ENCODE peak calls at places on chromosomes 11 and 22, in five cellular contexts. Z is A549, O is esophagus squamous epithelium, L is fibroblast of mammary gland, D is kidney epithelial cell. P is an unnamed sample.

GRCh38 chr11:70128435-70128906 is 50.4 kb downstream of the ANO1 start:
- DNase-seq in Z (peak), O (no peak), L (no peak), D (no peak), P (no peak)

GRCh38 chr11:100680070-100680469 is 7.0 kb upstream of the ARHGAP42 start:
- DNase-seq in Z (no peak), O (no peak), L (no peak), D (no peak), P (no peak)

GRCh38 chr22:46367707-46368191 is 32.2 kb downstream of the TRMU start:
- DNase-seq in Z (peak), O (no peak), L (peak), D (no peak), P (peak)

GRCh38 chr11:134228625-134229024 is 4.2 kb downstream of the VPS26B start:
- DNase-seq in Z (no peak), O (no peak), L (no peak), D (peak), P (peak)

GRCh38 chr11:34963351-34963750 is 46.9 kb downstream of the PDHX start:
- DNase-seq in Z (no peak), O (no peak), L (no peak), D (no peak), P (no peak)

GRCh38 chr11:123719452-123719851 is 22.0 kb downstream of the ZNF202 start:
- DNase-seq in Z (no peak), O (no peak), L (peak), D (no peak), P (peak)

GRCh38 chr11:111734383-111735261 is 31.6 kb downstream of the PPP2R1B start:
- DNase-seq in Z (no peak), O (no peak), L (peak), D (no peak), P (no peak)

GRCh38 chr11:44524751-44525171 is 40.7 kb upstream of the CD82 start:
- DNase-seq in Z (no peak), O (no peak), L (no peak), D (no peak), P (no peak)

GRCh38 chr11:72245232-72245816 is 1.3 kb upstream of the PHOX2A start:
- DNase-seq in Z (no peak), O (no peak), L (no peak), D (no peak), P (no peak)

DNA sequence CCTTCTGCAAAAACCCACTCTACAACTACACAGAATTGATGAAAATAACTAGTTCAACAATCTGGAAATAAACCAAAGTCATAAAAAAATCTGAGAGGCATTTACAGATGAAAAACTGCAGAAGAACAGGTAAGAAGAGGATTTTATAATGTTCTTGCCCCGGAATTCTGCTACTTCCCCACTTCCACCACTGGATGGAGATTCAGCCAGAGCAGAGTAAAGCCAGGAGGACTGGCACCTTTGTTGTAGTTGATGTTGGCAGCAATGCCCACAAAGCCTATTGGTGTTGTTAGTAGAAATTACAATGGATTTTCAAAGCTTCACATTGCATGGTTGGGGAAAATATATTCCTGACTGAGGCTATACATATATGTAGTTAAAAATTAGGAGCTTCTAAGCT is 640.2 kb downstream of the LRRC4C start:
- DNase-seq in Z (no peak), O (no peak), L (no peak), D (no peak), P (no peak)
- TF ChIP-seq CTCF in Z (no peak), O (no peak), L (no peak), D (peak), P (no peak)

GRCh38 chr11:90220391-90220790 is 2.5 kb downstream of the CHORDC1 start:
- DNase-seq in Z (peak), O (no peak), L (peak), D (no peak), P (peak)
- TF ChIP-seq CTCF in Z (no peak), O (no peak), L (no peak), D (no peak), P (no peak)

DNA sequence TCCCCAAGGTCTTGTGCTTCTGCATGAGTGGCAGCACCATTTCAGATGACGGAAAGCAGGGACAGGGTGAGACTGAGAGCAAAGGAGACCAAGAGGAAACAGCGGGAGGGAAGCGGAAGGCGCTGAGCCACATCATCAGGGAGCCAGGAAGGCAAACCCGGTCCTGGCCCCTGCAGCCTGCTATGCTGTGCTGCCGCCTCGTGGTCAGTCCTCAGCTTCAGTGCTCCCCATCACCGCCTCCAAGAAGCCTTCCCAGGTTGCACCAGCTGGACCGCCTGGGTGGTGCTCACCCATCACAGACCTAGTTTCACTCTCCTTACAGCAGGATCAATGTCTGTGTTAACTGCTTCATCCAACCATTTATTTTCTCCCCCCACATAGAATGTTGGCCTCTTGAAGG is 73.0 kb upstream of the PHF21B start:
- DNase-seq in Z (no peak), O (no peak), L (peak), D (no peak), P (no peak)
- TF ChIP-seq CTCF in Z (peak), O (no peak), L (peak), D (peak), P (peak)

DNA sequence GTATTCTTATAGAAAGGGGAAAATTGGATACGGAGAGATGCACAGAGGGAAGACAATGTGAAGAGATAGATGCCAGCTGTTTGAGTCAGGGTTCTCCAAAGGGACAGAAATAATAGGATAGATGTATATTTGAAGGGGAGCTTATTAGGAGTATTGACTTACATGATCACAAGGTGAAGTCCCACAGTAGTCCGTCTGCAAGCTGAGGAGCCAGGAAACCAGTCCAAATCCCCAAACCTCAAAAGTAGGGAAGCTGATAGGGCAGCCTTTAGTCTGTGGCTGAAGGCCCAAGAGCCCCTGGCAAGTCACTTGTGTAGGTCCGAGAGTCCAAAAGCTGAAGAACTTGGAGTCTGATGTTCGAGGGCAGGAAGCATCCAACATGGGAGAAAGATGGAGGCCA is 569.6 kb upstream of the LARGE1 start:
- DNase-seq in Z (no peak), O (no peak), L (no peak), D (no peak), P (no peak)
- TF ChIP-seq CTCF in Z (no peak), O (no peak), L (no peak), D (no peak), P (no peak)

DNA sequence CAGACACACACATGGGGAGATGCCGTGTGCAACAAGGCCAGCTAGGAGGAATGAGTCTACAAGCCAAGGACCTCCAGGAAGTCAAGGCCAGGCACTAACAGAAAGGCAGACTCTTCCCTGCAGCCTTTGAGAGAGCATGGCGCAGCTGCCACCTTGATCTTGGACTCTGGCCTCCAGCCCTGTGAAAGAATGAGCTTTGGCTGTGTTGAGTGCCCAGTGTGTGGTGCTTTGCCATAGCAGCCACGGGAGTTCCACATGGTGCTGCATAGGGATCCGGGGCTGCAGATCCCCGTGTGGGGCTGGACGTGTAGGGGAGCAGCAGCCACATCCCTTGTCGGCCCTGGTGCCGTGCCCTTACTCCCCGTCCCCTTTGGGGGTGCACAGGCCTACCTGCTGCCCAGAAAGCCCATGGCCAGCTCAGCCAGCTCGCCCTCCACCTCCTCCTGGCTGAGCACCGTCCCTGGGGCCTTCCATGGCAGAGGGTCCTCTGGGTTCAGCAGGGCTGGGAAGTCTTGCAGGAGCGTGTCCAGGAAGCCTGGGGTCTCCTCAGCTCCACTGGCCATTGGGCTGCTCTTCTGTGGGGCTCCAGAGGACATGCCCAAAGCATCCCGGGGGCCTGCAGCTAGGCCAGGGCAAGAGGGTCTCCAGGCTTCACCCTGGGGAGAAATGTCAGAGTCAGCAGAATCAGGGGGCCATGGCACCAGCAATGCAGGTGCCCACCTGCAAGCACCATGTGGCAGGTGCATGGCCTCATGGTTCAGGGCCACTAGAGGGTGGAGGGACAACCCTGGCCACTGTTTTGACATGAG is 7.0 kb downstream of the PPM1F start:
- DNase-seq in Z (no peak), O (no peak), L (no peak), D (no peak), P (no peak)
- TF ChIP-seq CTCF in Z (no peak), O (no peak), L (no peak), D (no peak), P (no peak)

P was measured in HFFc6.